ENCODE peak calls at places on chromosomes 11 and 22, in ten cellular contexts. T is T-helper 9 cell; G is ovary; V is head of caudate nucleus; Z is NCI-H345; I is activated naive CD4-positive, alpha-beta T cell; X is HFF-Myc; Y is HAP-1; B is GM04504; F is pancreas. C is an unnamed sample.

GRCh38 chr11:30206249-30206996 is 24.4 kb upstream of the FSHB start:
- DNase-seq in B (no peak), G (no peak), T (no peak), X (no peak), V (no peak), Y (no peak), I (no peak), F (no peak), Z (no peak), C (no peak)

GRCh38 chr11:127106142-127106541 is 105.6 kb upstream of the KIRREL3 start:
- DNase-seq in G (no peak), T (no peak), Y (no peak), F (peak; percentile 25), I (no peak), V (no peak), B (no peak), Z (peak; percentile 98), X (peak; percentile 26), C (peak; percentile 38)

GRCh38 chr11:20368441-20368840 is 4.9 kb downstream of the HTATIP2 start:
- DNase-seq in F (no peak), V (no peak), Y (no peak), B (no peak), I (no peak), T (no peak), X (no peak), Z (no peak), G (no peak), C (no peak)

GRCh38 chr11:102666331-102666957 is 39.1 kb downstream of the MMP27 start:
- DNase-seq in G (no peak), V (no peak), X (no peak), F (no peak), Z (peak; percentile 57), I (no peak), T (no peak), B (peak; percentile 19), Y (peak; percentile 81), C (peak; percentile 79)

GRCh38 chr11:34825670-34826383 is 90.4 kb downstream of the APIP start:
- DNase-seq in B (no peak), Y (no peak), X (no peak), I (no peak), G (no peak), T (no peak), Z (no peak), V (no peak), F (peak; percentile 41), C (no peak)

GRCh38 chr11:111745719-111746504 is 20.3 kb downstream of the PPP2R1B start:
- DNase-seq in Z (no peak), V (no peak), G (no peak), I (no peak), T (no peak), Y (no peak), B (no peak), F (no peak), X (no peak), C (peak; percentile 57)

GRCh38 chr11:27161071-27161470 is 120.5 kb downstream of the BBOX1 start:
- DNase-seq in X (no peak), Z (no peak), V (no peak), T (no peak), I (no peak), G (no peak), B (no peak), F (no peak), Y (no peak), C (no peak)

GRCh38 chr22:42991010-42991651 is 23.8 kb downstream of the PACSIN2 start:
- DNase-seq in Z (no peak), G (no peak), I (no peak), Y (no peak), T (no peak), X (no peak), F (peak; percentile 73), V (no peak), B (peak; percentile 71), C (peak; percentile 46)

GRCh38 chr11:65410936-65411680 is 11.5 kb upstream of the NEAT1 start:
- DNase-seq in G (peak; percentile 20), B (no peak), Z (no peak), I (no peak), F (no peak), Y (no peak), X (no peak), T (no peak), V (no peak), C (no peak)

GRCh38 chr11:126512251-126512650 is 156.8 kb downstream of the ST3GAL4 start:
- DNase-seq in T (no peak), G (no peak), X (no peak), I (no peak), F (no peak), B (no peak), Y (no peak), Z (no peak), V (no peak), C (no peak)

GRCh38 chr22:25816522-25817059 is 74.6 kb downstream of the MYO18B start:
- DNase-seq in G (no peak), T (no peak), Z (no peak), I (no peak), X (no peak), V (no peak), B (no peak), Y (no peak), F (no peak), C (no peak)

GRCh38 chr11:77440678-77441077 is 33.2 kb downstream of the PAK1 start:
- DNase-seq in B (no peak), T (no peak), G (no peak), V (no peak), X (no peak), Y (no peak), I (no peak), F (no peak), Z (no peak), C (no peak)

GRCh38 chr11:61018059-61018458 is 46.6 kb downstream of the CD6 start:
- DNase-seq in T (no peak), V (no peak), Z (no peak), Y (no peak), I (no peak), X (no peak), F (no peak), G (no peak), B (no peak), C (no peak)

GRCh38 chr22:50672471-50673230 is at the start of gene SHANK3:
- DNase-seq in Z (no peak), G (peak; percentile 41), V (no peak), X (no peak), B (no peak), F (no peak), Y (no peak), T (no peak), I (no peak), C (peak; percentile 17)

GRCh38 chr22:29470159-29470855 is 9.7 kb upstream of the NEFH start:
- DNase-seq in F (peak; percentile 41), I (peak; percentile 20), T (peak; percentile 62), G (no peak), Z (peak; percentile 65), B (no peak), X (no peak), Y (peak; percentile 50), V (peak; percentile 34), C (peak; percentile 91)

GRCh38 chr11:75766449-75767227 is 1.9 kb upstream of the DGAT2 start:
- DNase-seq in X (no peak), G (no peak), B (no peak), Y (no peak), F (no peak), T (no peak), Z (no peak), V (no peak), I (no peak), C (no peak)

GRCh38 chr11:61671527-61671926 is 8.7 kb upstream of the DAGLA start:
- DNase-seq in T (no peak), G (no peak), V (no peak), Y (peak; percentile 26), F (peak; percentile 83), X (no peak), B (no peak), I (no peak), Z (no peak), C (no peak)

GRCh38 chr11:68763926-68764657 is 12.8 kb upstream of the TESMIN start:
- DNase-seq in V (no peak), I (no peak), X (no peak), Z (no peak), B (no peak), G (no peak), T (no peak), F (no peak), Y (no peak), C (no peak)

GRCh38 chr11:45853616-45854219 is 6.4 kb downstream of the CRY2 start:
- DNase-seq in T (no peak), F (no peak), Y (no peak), X (no peak), I (no peak), Z (no peak), B (no peak), V (peak; percentile 55), G (no peak), C (no peak)

GRCh38 chr11:110076388-110076965 is 16.7 kb upstream of the ZC3H12C start:
- DNase-seq in T (no peak), F (no peak), G (no peak), B (peak; percentile 32), Z (no peak), I (no peak), X (no peak), Y (peak; percentile 74), V (no peak), C (no peak)